ENCODE peak calls at places on chromosome 15, in ten cellular contexts. Q is K562, J is uterus, R is AG04450, C is astrocyte, G is psoas muscle, X is ovary, K is brain microvascular endothelial cell, P is transverse colon, S is GM23338. H is an unnamed sample.

GRCh38 chr15:64640146-64640868 is 135.1 kb downstream of the RBPMS2 start:
- DNase-seq in Q (no peak), J (no peak), R (no peak), C (peak), G (no peak), X (no peak), K (no peak), P (no peak), S (no peak), H (no peak)

GRCh38 chr15:30827625-30828303 is 76.0 kb upstream of the FAN1 start:
- DNase-seq in Q (no peak), J (no peak), R (no peak), C (no peak), G (no peak), X (no peak), K (no peak), P (no peak), S (no peak), H (no peak)

GRCh38 chr15:76991741-76992645 is 2.9 kb upstream of the PSTPIP1 start:
- DNase-seq in Q (no peak), J (no peak), R (no peak), C (no peak), G (no peak), X (no peak), K (no peak), P (peak), S (no peak), H (no peak)

GRCh38 chr15:31471731-31472430 is 145.2 kb downstream of the KLF13 start:
- DNase-seq in Q (no peak), J (peak), R (peak), C (peak), G (no peak), X (peak), K (peak), P (no peak), S (no peak), H (peak)

GRCh38 chr15:78928616-78929093 is 16.2 kb downstream of the CTSH start:
- DNase-seq in Q (no peak), J (no peak), R (no peak), C (no peak), G (no peak), X (no peak), K (no peak), P (no peak), S (no peak), H (no peak)

GRCh38 chr15:92904832-92905640 is 4.9 kb downstream of the CHD2 start:
- DNase-seq in Q (no peak), J (no peak), R (no peak), C (no peak), G (no peak), X (no peak), K (no peak), P (no peak), S (no peak), H (peak)

GRCh38 chr15:99408236-99409096 is 157.2 kb downstream of the LRRC28 start:
- DNase-seq in Q (no peak), J (no peak), R (peak), C (peak), G (no peak), X (peak), K (peak), P (no peak), S (no peak), H (peak)

GRCh38 chr15:24848050-24848449 is 106.7 kb upstream of the SNRPN start:
- DNase-seq in Q (no peak), J (no peak), R (no peak), C (peak), G (peak), X (no peak), K (peak), P (no peak), S (peak), H (no peak)

GRCh38 chr15:57356178-57356577 is 20.1 kb upstream of the CGNL1 start:
- DNase-seq in Q (no peak), J (no peak), R (no peak), C (no peak), G (no peak), X (no peak), K (no peak), P (no peak), S (no peak), H (no peak)

GRCh38 chr15:57358611-57359010 is 17.7 kb upstream of the CGNL1 start:
- DNase-seq in Q (no peak), J (no peak), R (no peak), C (no peak), G (no peak), X (no peak), K (no peak), P (no peak), S (no peak), H (no peak)

GRCh38 chr15:57356636-57357035 is 19.7 kb upstream of the CGNL1 start:
- DNase-seq in Q (no peak), J (no peak), R (no peak), C (peak), G (no peak), X (no peak), K (peak), P (no peak), S (peak), H (no peak)

GRCh38 chr15:57355259-57355658 is 21.0 kb upstream of the CGNL1 start:
- DNase-seq in Q (no peak), J (no peak), R (no peak), C (no peak), G (no peak), X (no peak), K (no peak), P (no peak), S (peak), H (no peak)

DNA sequence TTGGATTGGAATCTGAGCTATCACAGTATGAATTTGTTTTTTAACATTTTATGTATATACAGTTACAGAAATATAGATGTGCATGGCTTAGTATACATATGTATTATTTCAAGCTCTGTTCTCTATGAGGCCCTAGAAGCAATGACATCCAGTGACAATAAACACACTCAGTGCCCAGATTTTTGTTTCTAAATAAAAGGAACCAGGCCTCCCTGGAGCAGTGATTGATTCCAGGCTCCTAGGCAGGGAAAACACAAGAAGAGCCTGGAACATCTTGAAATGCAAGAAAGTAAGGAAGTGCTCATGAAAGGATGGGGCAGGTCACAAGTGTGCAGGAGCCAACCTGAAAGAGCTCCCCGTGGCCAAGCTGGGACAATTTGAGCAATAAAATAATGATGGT is 18.5 kb upstream of the CGNL1 start:
- DNase-seq in Q (no peak), J (no peak), R (no peak), C (no peak), G (no peak), X (no peak), K (no peak), P (no peak), S (no peak), H (no peak)
- TF ChIP-seq CTCF in Q (no peak), J (no peak), R (no peak), C (no peak), G (no peak), X (no peak), K (no peak), P (no peak), S (no peak), H (no peak)

DNA sequence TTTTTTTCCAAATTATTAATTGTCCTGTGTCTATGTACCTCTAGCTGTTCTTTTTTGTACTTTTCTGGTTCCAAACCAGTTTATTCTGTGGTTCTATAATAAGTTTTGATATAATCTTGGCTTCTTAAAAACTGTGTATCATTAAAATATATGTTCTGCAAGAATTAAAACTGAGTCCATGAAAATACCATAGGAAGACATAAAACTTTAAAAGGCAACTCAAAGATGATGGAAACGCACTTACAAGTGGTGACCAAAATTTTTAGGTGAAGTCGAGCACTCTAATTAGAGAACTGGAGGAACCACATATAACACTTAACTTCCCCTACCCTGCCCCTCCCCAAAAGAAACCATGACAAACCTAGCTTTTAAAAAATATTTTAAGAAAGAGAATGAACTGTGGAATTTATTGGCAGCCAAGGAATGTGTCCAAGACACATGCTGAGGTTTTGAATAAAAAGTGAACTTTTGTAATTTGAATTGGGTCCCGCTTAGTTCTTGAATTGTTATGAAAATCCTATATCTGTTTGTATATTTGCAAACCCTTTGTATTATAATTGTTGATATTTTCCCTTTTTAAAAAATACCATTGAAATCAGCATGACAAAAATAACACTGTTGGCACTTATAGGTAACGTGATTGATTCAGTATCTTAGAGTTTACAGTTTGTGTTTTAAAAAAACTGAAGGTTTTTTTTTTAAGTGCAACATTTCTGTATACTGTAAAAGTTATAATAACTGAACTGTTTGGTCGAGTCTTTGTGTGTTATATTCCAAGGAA is 7.7 kb downstream of the NR2F2 start:
- DNase-seq in Q (no peak), J (no peak), R (no peak), C (no peak), G (no peak), X (no peak), K (no peak), P (no peak), S (peak), H (no peak)
- H3K27ac ChIP-seq in Q (peak), J (peak), R (no peak), C (peak), G (peak), X (peak), K (peak), P (peak), S (no peak), H (peak)

GRCh38 chr15:74171965-74172541 is 1.5 kb upstream of the ISLR start:
- DNase-seq in Q (no peak), J (no peak), R (no peak), C (no peak), G (no peak), X (peak), K (no peak), P (no peak), S (no peak), H (peak)

GRCh38 chr15:74170845-74171578 is 2.5 kb upstream of the ISLR start:
- DNase-seq in Q (no peak), J (no peak), R (no peak), C (no peak), G (no peak), X (peak), K (no peak), P (no peak), S (no peak), H (peak)

GRCh38 chr15:74174216-74174965 is 881 bp downstream of the ISLR start:
- DNase-seq in Q (no peak), J (peak), R (no peak), C (no peak), G (no peak), X (peak), K (no peak), P (no peak), S (no peak), H (peak)

GRCh38 chr15:74173545-74174215 is at the start of gene ISLR:
- DNase-seq in Q (no peak), J (peak), R (no peak), C (peak), G (no peak), X (peak), K (no peak), P (peak), S (peak), H (peak)

GRCh38 chr15:74172751-74173544 is 562 bp upstream of the ISLR start:
- DNase-seq in Q (peak), J (peak), R (no peak), C (peak), G (peak), X (peak), K (no peak), P (peak), S (peak), H (peak)
- TF ChIP-seq CTCF in Q (no peak), J (no peak), R (peak), C (no peak), G (no peak), X (no peak), K (no peak), P (no peak), S (no peak), H (no peak)

DNA sequence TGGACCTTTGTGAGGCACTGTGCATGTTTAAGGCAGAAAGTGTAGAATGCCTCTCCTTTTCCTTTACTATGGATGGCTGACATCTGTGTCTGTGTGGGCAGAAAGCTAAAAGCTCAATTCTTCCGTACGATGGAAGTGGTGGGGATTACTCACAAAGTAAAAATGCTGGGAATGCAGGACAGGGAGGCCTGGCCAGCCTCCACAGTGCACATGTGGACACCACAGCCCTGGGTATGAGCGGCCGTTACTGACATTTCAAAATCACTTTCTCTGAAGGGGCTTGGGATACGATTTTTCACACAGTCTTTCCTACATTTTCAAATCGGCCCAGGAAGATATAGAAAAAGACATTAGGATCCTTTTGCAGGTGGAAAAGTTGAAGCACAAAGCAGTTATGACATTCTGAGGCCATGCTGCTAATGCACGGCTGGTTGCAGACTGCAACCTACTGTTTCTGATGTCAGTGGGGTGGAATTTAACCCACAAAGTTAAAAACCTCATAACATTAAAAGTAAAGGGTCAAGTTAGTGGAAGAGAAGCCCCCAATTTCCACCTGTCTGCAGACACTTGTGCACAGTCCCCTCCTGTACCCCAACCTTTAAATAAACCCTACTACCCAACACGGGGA is 27.9 kb downstream of the EHD4 start:
- DNase-seq in Q (no peak), J (peak), R (peak), C (peak), G (peak), X (peak), K (peak), P (no peak), S (no peak), H (peak)
- H3K27ac ChIP-seq in Q (no peak), J (peak), R (peak), C (peak), G (peak), X (no peak), K (peak), P (peak), S (no peak), H (peak)

DNA sequence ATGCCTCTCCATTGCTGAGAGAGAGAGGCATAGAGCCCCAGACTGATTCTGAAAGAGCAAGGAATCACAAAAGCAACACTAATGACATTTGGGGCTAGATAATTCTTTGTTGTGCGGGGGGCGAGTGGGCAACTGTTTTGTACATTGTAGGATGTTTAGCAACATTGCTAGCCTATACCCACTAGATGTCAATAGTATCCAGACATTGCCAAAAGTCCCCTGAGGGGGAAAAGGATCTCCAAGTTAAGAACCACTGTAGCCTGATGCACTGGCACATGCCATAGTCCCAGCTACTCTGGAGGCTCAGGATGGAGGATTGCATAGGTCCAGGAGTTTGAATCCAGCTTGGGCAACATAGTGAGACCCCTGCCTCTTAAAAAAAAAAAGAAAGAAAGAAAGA is 22.8 kb upstream of the GOLM2 start:
- DNase-seq in Q (no peak), J (no peak), R (no peak), C (no peak), G (no peak), X (no peak), K (no peak), P (no peak), S (no peak), H (no peak)
- TF ChIP-seq CTCF in Q (peak), J (no peak), R (no peak), C (no peak), G (no peak), X (no peak), K (peak), P (no peak), S (peak), H (no peak)

H was measured in coronary artery.